ENCODE peak calls at places on chromosomes 11 and 22, in five cellular contexts. K is CD8-positive, alpha-beta memory T cell; T is OCI-M1; J is brain pericyte; V is RCC 7860. U is an unnamed sample.
A peak's percentile ranks its signal among the peaks of the same experiment; 100 is the strongest.

GRCh38 chr11:131762346-131763110 is 392.1 kb downstream of the NTM start:
- DNase-seq in J (no peak), V (no peak), K (no peak), T (no peak), U (no peak)

GRCh38 chr11:121446752-121447156 is 5.4 kb upstream of the SORL1 start:
- DNase-seq in V (no peak), J (no peak), K (no peak), T (no peak), U (no peak)

GRCh38 chr22:45328822-45329535 is 19.2 kb downstream of the FAM118A start:
- DNase-seq in K (no peak), J (no peak), T (no peak), V (no peak), U (no peak)

GRCh38 chr22:43550024-43550620 is 138.3 kb downstream of the MPPED1 start:
- DNase-seq in K (no peak), J (no peak), V (no peak), T (no peak), U (no peak)

GRCh38 chr11:119193001-119193400 is 7.7 kb downstream of the NHERF4 start:
- DNase-seq in J (no peak), K (no peak), V (no peak), T (no peak), U (no peak)

GRCh38 chr22:23431337-23432072 is 148.6 kb downstream of the IGLL1 start:
- DNase-seq in V (no peak), K (no peak), T (no peak), J (peak; percentile 99), U (peak; percentile 72)

GRCh38 chr11:68946416-68947090 is 34.2 kb downstream of the MRGPRD start:
- DNase-seq in K (no peak), V (no peak), T (peak; percentile 78), J (no peak), U (no peak)

GRCh38 chr11:93145381-93145780 is 52.4 kb downstream of the SLC36A4 start:
- DNase-seq in V (no peak), J (no peak), T (no peak), K (no peak), U (no peak)

GRCh38 chr11:75867778-75868374 is 52.9 kb downstream of the UVRAG start:
- DNase-seq in K (peak; percentile 34), T (peak; percentile 95), J (peak; percentile 18), V (peak; percentile 14), U (peak; percentile 39)

GRCh38 chr11:92596596-92597317 is 372.1 kb downstream of the FAT3 start:
- DNase-seq in V (peak; percentile 29), J (no peak), T (no peak), K (no peak), U (no peak)

GRCh38 chr22:32175751-32176644 is 16.9 kb upstream of the C22orf42 start:
- DNase-seq in T (no peak), V (no peak), J (no peak), K (no peak), U (no peak)

GRCh38 chr11:116812109-116812508 is 11.0 kb downstream of the APOA4 start:
- DNase-seq in V (no peak), K (no peak), T (no peak), J (no peak), U (no peak)

GRCh38 chr11:69292221-69292648 is 1.7 kb upstream of the MYEOV start:
- DNase-seq in J (no peak), T (peak; percentile 89), V (no peak), K (peak; percentile 17), U (no peak)

GRCh38 chr11:2681408-2682145 is 18.2 kb downstream of the KCNQ1OT1 start:
- DNase-seq in T (peak; percentile 76), V (no peak), K (no peak), J (no peak), U (no peak)

GRCh38 chr11:78161937-78162336 is 22.5 kb upstream of the ALG8 start:
- DNase-seq in T (no peak), V (no peak), J (no peak), K (no peak), U (no peak)

GRCh38 chr11:122093731-122094130 is 22.3 kb downstream of the BLID start:
- DNase-seq in K (no peak), J (no peak), T (no peak), V (no peak), U (no peak)

GRCh38 chr11:2301631-2302272 is at the start of the genes C11orf21 and TSPAN32:
- DNase-seq in V (peak; percentile 28), T (peak; percentile 96), K (peak; percentile 58), J (no peak), U (no peak)

GRCh38 chr11:106996691-106997090 is 21.6 kb downstream of the GUCY1A2 start:
- DNase-seq in J (no peak), V (no peak), T (no peak), K (no peak), U (no peak)

GRCh38 chr22:24503137-24503850 is 8.2 kb downstream of the UPB1 start:
- DNase-seq in J (no peak), T (peak; percentile 96), K (peak; percentile 39), V (peak; percentile 67), U (no peak)

U was measured in SK-N-MC.